ENCODE peak calls at places on chromosomes 12 and 14, in six cellular contexts. X is brain microvascular endothelial cell, Y is tibial artery, Z is BJ, N is cardiac fibroblast, U is AG10803. W is an unnamed sample.

GRCh38 chr14:83664389-83664788 is 1865.6 kb upstream of the FLRT2 start:
- DNase-seq in X (no peak), Y (no peak), Z (no peak), N (no peak), U (no peak), W (no peak)

GRCh38 chr14:69878251-69878650 is 965 bp upstream of the SMOC1 start:
- DNase-seq in X (no peak), Y (no peak), Z (no peak), N (no peak), U (no peak), W (no peak)

GRCh38 chr14:95774265-95775160 is 60.6 kb upstream of the TCL1A start:
- DNase-seq in X (peak), Y (peak), Z (no peak), N (peak), U (peak), W (peak)

GRCh38 chr14:74488788-74489397 is 4.2 kb downstream of the NPC2 start:
- DNase-seq in X (no peak), Y (no peak), Z (no peak), N (peak), U (peak), W (peak)

GRCh38 chr12:102454808-102455760 is 25.3 kb downstream of the IGF1 start:
- DNase-seq in X (no peak), Y (peak), Z (peak), N (no peak), U (peak), W (peak)

GRCh38 chr14:36905272-36906046 is 243.8 kb downstream of the PAX9 start:
- DNase-seq in X (no peak), Y (no peak), Z (no peak), N (no peak), U (no peak), W (no peak)

GRCh38 chr14:31944256-31945073 is 132.6 kb upstream of the ARHGAP5 start:
- DNase-seq in X (no peak), Y (no peak), Z (no peak), N (no peak), U (no peak), W (no peak)

GRCh38 chr12:92551853-92552397 is 150.9 kb upstream of the PLEKHG7 start:
- DNase-seq in X (peak), Y (no peak), Z (no peak), N (peak), U (peak), W (peak)

GRCh38 chr12:122963928-122964240 is 2.4 kb downstream of the ABCB9 start:
- DNase-seq in X (no peak), Y (no peak), Z (no peak), N (no peak), U (no peak), W (no peak)

GRCh38 chr12:55722948-55723347 is 2.8 kb downstream of the RDH5 start:
- DNase-seq in X (no peak), Y (no peak), Z (no peak), N (no peak), U (no peak), W (no peak)

GRCh38 chr12:49872381-49872780 is 29.5 kb upstream of the BCDIN3D start:
- DNase-seq in X (no peak), Y (no peak), Z (no peak), N (no peak), U (no peak), W (no peak)

GRCh38 chr14:71248204-71248603 is 340.9 kb downstream of the PCNX1 start:
- DNase-seq in X (no peak), Y (no peak), Z (peak), N (peak), U (peak), W (peak)

GRCh38 chr12:76028649-76029277 is 2.8 kb downstream of the PHLDA1 start:
- DNase-seq in X (no peak), Y (no peak), Z (no peak), N (peak), U (peak), W (peak)

GRCh38 chr14:51592836-51593235 is 58.9 kb upstream of the FRMD6 start:
- DNase-seq in X (no peak), Y (no peak), Z (no peak), N (no peak), U (no peak), W (no peak)

GRCh38 chr12:99911967-99912366 is 72.8 kb downstream of the ANKS1B start:
- DNase-seq in X (no peak), Y (no peak), Z (no peak), N (no peak), U (peak), W (no peak)

GRCh38 chr12:66596189-66596588 is 82.7 kb downstream of the GRIP1 start:
- DNase-seq in X (no peak), Y (no peak), Z (no peak), N (peak), U (peak), W (no peak)

GRCh38 chr14:35553808-35554207 is 19.8 kb downstream of the INSM2 start:
- DNase-seq in X (no peak), Y (no peak), Z (peak), N (peak), U (peak), W (no peak)

GRCh38 chr12:23824358-23824757 is 125.1 kb downstream of the SOX5 start:
- DNase-seq in X (no peak), Y (no peak), Z (no peak), N (no peak), U (no peak), W (no peak)

GRCh38 chr14:62213516-62213915 is 451.3 kb downstream of the SNAPC1 start:
- DNase-seq in X (peak), Y (no peak), Z (no peak), N (peak), U (no peak), W (peak)

GRCh38 chr12:62622177-62622576 is 155.6 kb downstream of the MON2 start:
- DNase-seq in X (no peak), Y (no peak), Z (no peak), N (no peak), U (no peak), W (no peak)

GRCh38 chr14:71908141-71908540 is 24.1 kb upstream of the RGS6 start:
- DNase-seq in X (no peak), Y (no peak), Z (no peak), N (no peak), U (no peak), W (no peak)

GRCh38 chr12:87381747-87382146 is 647.5 kb downstream of the C12orf50 start:
- DNase-seq in X (no peak), Y (no peak), Z (no peak), N (no peak), U (no peak), W (no peak)

GRCh38 chr14:104385189-104386135 is 194.1 kb upstream of the C14orf180 start:
- DNase-seq in X (no peak), Y (peak), Z (no peak), N (no peak), U (no peak), W (no peak)

GRCh38 chr12:82650627-82651337 is 35.9 kb upstream of the TMTC2 start:
- DNase-seq in X (peak), Y (no peak), Z (no peak), N (peak), U (no peak), W (peak)

GRCh38 chr12:82413994-82414393 is 55.7 kb downstream of the METTL25 start:
- DNase-seq in X (no peak), Y (no peak), Z (no peak), N (peak), U (no peak), W (no peak)

GRCh38 chr12:62581288-62582064 is 114.8 kb downstream of the MON2 start:
- DNase-seq in X (no peak), Y (no peak), Z (no peak), N (peak), U (peak), W (peak)

GRCh38 chr12:119988788-119989618 is at the start of gene BICDL1:
- DNase-seq in X (no peak), Y (peak), Z (no peak), N (peak), U (peak), W (peak)

GRCh38 chr12:46382974-46383653 is 10.5 kb upstream of the SLC38A2 start:
- DNase-seq in X (peak), Y (peak), Z (peak), N (peak), U (peak), W (peak)

GRCh38 chr12:110906516-110906915 is 13.9 kb downstream of the MYL2 start:
- DNase-seq in X (no peak), Y (no peak), Z (no peak), N (no peak), U (no peak), W (no peak)

GRCh38 chr12:54251667-54252284 is 28.1 kb downstream of the CBX5 start:
- DNase-seq in X (peak), Y (no peak), Z (no peak), N (peak), U (peak), W (peak)

GRCh38 chr12:252634-253033 is 10.0 kb downstream of the SLC6A13 start:
- DNase-seq in X (no peak), Y (no peak), Z (no peak), N (no peak), U (no peak), W (no peak)

GRCh38 chr12:7369274-7369729 is 65.4 kb downstream of the ACSM4 start:
- DNase-seq in X (peak), Y (no peak), Z (peak), N (peak), U (peak), W (peak)

GRCh38 chr12:104792570-104792969 is 165.5 kb downstream of the SLC41A2 start:
- DNase-seq in X (peak), Y (peak), Z (peak), N (peak), U (peak), W (peak)

GRCh38 chr14:53924754-53925153 is 31.9 kb downstream of the BMP4 start:
- DNase-seq in X (peak), Y (no peak), Z (peak), N (peak), U (peak), W (peak)

GRCh38 chr12:93134893-93135285 is 205.8 kb upstream of the EEA1 start:
- DNase-seq in X (no peak), Y (no peak), Z (no peak), N (no peak), U (no peak), W (no peak)

GRCh38 chr14:100654814-100655795 is 67.9 kb upstream of the BEGAIN start:
- DNase-seq in X (no peak), Y (no peak), Z (no peak), N (no peak), U (no peak), W (no peak)
- H3K4me3 ChIP-seq in X (no peak), Y (no peak), Z (no peak), N (no peak), U (no peak), W (no peak)

GRCh38 chr12:115882941-115883340 is 394.6 kb downstream of the MED13L start:
- DNase-seq in X (no peak), Y (no peak), Z (no peak), N (no peak), U (no peak), W (no peak)

GRCh38 chr12:115885040-115885439 is 392.5 kb downstream of the MED13L start:
- DNase-seq in X (no peak), Y (no peak), Z (no peak), N (no peak), U (no peak), W (no peak)

GRCh38 chr12:115891551-115891950 is 385.9 kb downstream of the MED13L start:
- DNase-seq in X (no peak), Y (no peak), Z (no peak), N (no peak), U (no peak), W (no peak)

DNA sequence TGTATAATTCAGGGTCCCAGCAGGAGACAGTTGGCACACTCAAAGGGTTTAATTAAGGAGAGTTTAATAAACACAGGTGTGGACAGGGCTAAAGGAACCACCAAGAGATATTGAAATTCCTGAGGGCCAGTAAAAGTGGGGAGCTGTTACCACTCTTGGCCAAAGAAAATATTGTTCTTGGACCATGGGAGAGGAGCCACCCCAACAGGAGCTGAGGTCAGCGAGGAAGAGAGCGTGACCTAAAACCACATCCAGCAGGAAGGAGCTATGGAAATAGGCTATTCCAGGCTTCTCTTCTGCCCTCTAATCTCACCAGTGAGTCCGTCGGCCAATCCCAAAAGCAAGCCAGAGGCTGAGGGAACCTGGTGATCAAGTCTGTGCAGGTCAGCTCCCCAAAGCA is 390.8 kb downstream of the MED13L start:
- DNase-seq in X (no peak), Y (no peak), Z (no peak), N (no peak), U (no peak), W (no peak)
- TF ChIP-seq CTCF in X (no peak), Y (no peak), Z (no peak), N (no peak), U (no peak), W (no peak)

DNA sequence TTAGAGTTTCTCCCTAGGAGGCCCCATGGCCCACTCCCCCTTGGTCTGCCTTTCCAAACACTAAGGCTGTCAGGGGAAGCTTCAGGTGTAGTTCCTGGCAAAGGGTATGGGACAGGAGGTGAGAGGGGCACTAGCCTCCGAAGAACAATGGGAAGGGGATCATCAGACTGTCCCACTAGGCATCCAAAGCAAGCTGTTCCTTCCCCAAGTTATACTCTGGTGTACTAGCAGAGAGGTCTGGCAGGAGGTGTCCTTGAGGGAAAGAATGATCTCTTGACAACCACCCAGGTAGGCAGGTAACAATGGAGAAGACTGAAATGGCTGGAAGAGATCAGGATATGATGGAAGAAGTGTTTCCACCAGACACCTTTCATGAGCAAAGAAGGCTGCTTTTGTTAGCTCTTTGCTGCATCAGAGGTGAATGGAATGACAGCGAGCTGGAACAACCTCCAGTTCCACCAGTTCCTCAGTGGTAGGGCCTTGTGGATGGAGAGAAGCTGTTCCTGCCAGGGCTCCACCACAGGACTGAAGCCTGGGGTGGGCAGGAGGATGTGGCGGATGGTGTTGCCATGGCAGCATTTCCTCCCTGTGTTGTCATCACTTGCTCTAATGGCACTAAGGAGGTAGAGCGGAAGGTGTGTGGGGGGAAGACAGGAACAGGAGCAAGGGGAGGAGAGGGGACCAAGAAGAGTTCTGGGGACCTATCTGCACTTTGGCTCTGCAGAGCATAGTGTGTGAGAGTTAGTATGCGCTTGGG is 2.3 kb upstream of the AGAP2 start:
- DNase-seq in X (no peak), Y (no peak), Z (no peak), N (no peak), U (no peak), W (no peak)
- H3K4me3 ChIP-seq in X (no peak), Y (no peak), Z (no peak), N (no peak), U (no peak), W (no peak)

GRCh38 chr12:90690120-90690519 is 264.9 kb downstream of the CCER1 start:
- DNase-seq in X (no peak), Y (no peak), Z (no peak), N (no peak), U (no peak), W (no peak)

DNA sequence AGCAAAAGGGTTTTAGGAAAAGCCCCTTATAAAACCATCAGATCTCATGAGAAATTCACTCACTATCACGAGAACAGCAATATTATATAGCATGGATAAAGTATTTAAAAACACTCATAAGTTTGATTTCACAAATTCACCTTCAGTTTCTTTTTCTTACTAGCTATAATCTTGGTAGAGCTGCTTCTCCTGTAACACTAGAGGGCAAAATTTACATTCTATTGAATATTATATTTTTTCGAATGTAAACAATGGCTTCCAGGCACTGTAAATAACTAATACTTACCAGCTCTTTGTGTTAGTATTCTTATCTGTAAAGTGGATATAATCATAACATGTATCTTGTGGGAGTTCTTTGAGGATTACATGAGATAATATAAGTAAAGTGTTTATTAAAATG is 259.6 kb downstream of the CCER1 start:
- DNase-seq in X (no peak), Y (no peak), Z (no peak), N (peak), U (no peak), W (peak)
- TF ChIP-seq CTCF in X (peak), Y (no peak), Z (peak), N (peak), U (no peak), W (peak)

GRCh38 chr12:95446511-95446910 is 27.4 kb upstream of the METAP2 start:
- DNase-seq in X (peak), Y (peak), Z (no peak), N (peak), U (peak), W (peak)
- H3K4me3 ChIP-seq in X (peak), Y (no peak), Z (no peak), N (no peak), U (no peak), W (no peak)

W was measured in foreskin fibroblast.